ENCODE peak calls at places on chromosomes 2 and 18, in ten cellular contexts. One of them, this sample, is unnamed.

GRCh38 chr2:203685081-203685621 is 21.3 kb upstream of the CD28 start:
- DNase-seq in uterus: no peak
- DNase-seq in left colon: no peak
- DNase-seq in activated CD8-positive, alpha-beta memory T cell treated with anti-CD3 and anti-CD28 coated beads for 48 hours: no peak
- DNase-seq in WERI-Rb-1: no peak
- DNase-seq in erythroblast: no peak
- DNase-seq in LHCN-M2: peak
- DNase-seq in NCI-H2171 treated with DMSO at 0.1 percent for 48 hours: no peak
- DNase-seq in neural progenitor cell: no peak
- DNase-seq in substantia nigra: no peak
- DNase-seq in this sample: no peak

GRCh38 chr2:53545159-53546055 is 222.2 kb upstream of the CHAC2 start:
- DNase-seq in uterus: no peak
- DNase-seq in left colon: no peak
- DNase-seq in activated CD8-positive, alpha-beta memory T cell treated with anti-CD3 and anti-CD28 coated beads for 48 hours: no peak
- DNase-seq in WERI-Rb-1: no peak
- DNase-seq in erythroblast: no peak
- DNase-seq in LHCN-M2: no peak
- DNase-seq in NCI-H2171 treated with DMSO at 0.1 percent for 48 hours: peak
- DNase-seq in neural progenitor cell: no peak
- DNase-seq in substantia nigra: peak
- DNase-seq in this sample: no peak

GRCh38 chr2:218002792-218003191 is at the start of gene TNS1:
- DNase-seq in uterus: peak
- DNase-seq in left colon: peak
- DNase-seq in activated CD8-positive, alpha-beta memory T cell treated with anti-CD3 and anti-CD28 coated beads for 48 hours: no peak
- DNase-seq in WERI-Rb-1: peak
- DNase-seq in erythroblast: no peak
- DNase-seq in LHCN-M2: no peak
- DNase-seq in NCI-H2171 treated with DMSO at 0.1 percent for 48 hours: peak
- DNase-seq in neural progenitor cell: peak
- DNase-seq in substantia nigra: peak
- DNase-seq in this sample: peak

GRCh38 chr2:69581774-69582581 is 61.6 kb downstream of the AAK1 start:
- DNase-seq in uterus: no peak
- DNase-seq in left colon: no peak
- DNase-seq in activated CD8-positive, alpha-beta memory T cell treated with anti-CD3 and anti-CD28 coated beads for 48 hours: no peak
- DNase-seq in WERI-Rb-1: no peak
- DNase-seq in erythroblast: peak
- DNase-seq in LHCN-M2: peak
- DNase-seq in NCI-H2171 treated with DMSO at 0.1 percent for 48 hours: peak
- DNase-seq in neural progenitor cell: no peak
- DNase-seq in substantia nigra: no peak
- DNase-seq in this sample: no peak

GRCh38 chr2:156562136-156562535 is 126.0 kb downstream of the GPD2 start:
- DNase-seq in uterus: no peak
- DNase-seq in left colon: no peak
- DNase-seq in activated CD8-positive, alpha-beta memory T cell treated with anti-CD3 and anti-CD28 coated beads for 48 hours: no peak
- DNase-seq in WERI-Rb-1: no peak
- DNase-seq in erythroblast: peak
- DNase-seq in LHCN-M2: no peak
- DNase-seq in NCI-H2171 treated with DMSO at 0.1 percent for 48 hours: peak
- DNase-seq in neural progenitor cell: no peak
- DNase-seq in substantia nigra: no peak
- DNase-seq in this sample: no peak

GRCh38 chr18:29652797-29653196 is 1389.7 kb downstream of the DSC3 start:
- DNase-seq in uterus: no peak
- DNase-seq in left colon: no peak
- DNase-seq in activated CD8-positive, alpha-beta memory T cell treated with anti-CD3 and anti-CD28 coated beads for 48 hours: no peak
- DNase-seq in WERI-Rb-1: no peak
- DNase-seq in erythroblast: no peak
- DNase-seq in LHCN-M2: no peak
- DNase-seq in NCI-H2171 treated with DMSO at 0.1 percent for 48 hours: no peak
- DNase-seq in neural progenitor cell: no peak
- DNase-seq in substantia nigra: no peak
- DNase-seq in this sample: no peak

GRCh38 chr2:119288576-119288975 is 64.9 kb downstream of the STEAP3 start:
- DNase-seq in uterus: no peak
- DNase-seq in left colon: no peak
- DNase-seq in activated CD8-positive, alpha-beta memory T cell treated with anti-CD3 and anti-CD28 coated beads for 48 hours: no peak
- DNase-seq in WERI-Rb-1: no peak
- DNase-seq in erythroblast: no peak
- DNase-seq in LHCN-M2: no peak
- DNase-seq in NCI-H2171 treated with DMSO at 0.1 percent for 48 hours: no peak
- DNase-seq in neural progenitor cell: no peak
- DNase-seq in substantia nigra: no peak
- DNase-seq in this sample: no peak

GRCh38 chr2:148106331-148106730 is 85.4 kb downstream of the MBD5 start:
- DNase-seq in uterus: no peak
- DNase-seq in left colon: no peak
- DNase-seq in activated CD8-positive, alpha-beta memory T cell treated with anti-CD3 and anti-CD28 coated beads for 48 hours: no peak
- DNase-seq in WERI-Rb-1: no peak
- DNase-seq in erythroblast: no peak
- DNase-seq in LHCN-M2: peak
- DNase-seq in NCI-H2171 treated with DMSO at 0.1 percent for 48 hours: no peak
- DNase-seq in neural progenitor cell: no peak
- DNase-seq in substantia nigra: no peak
- DNase-seq in this sample: no peak

GRCh38 chr2:43134571-43134889 is 91.9 kb downstream of the ZFP36L2 start:
- DNase-seq in uterus: no peak
- DNase-seq in left colon: no peak
- DNase-seq in activated CD8-positive, alpha-beta memory T cell treated with anti-CD3 and anti-CD28 coated beads for 48 hours: no peak
- DNase-seq in WERI-Rb-1: no peak
- DNase-seq in erythroblast: no peak
- DNase-seq in LHCN-M2: no peak
- DNase-seq in NCI-H2171 treated with DMSO at 0.1 percent for 48 hours: no peak
- DNase-seq in neural progenitor cell: no peak
- DNase-seq in substantia nigra: no peak
- DNase-seq in this sample: no peak

GRCh38 chr2:241072151-241072550 is 29.9 kb downstream of the MTERF4 start:
- DNase-seq in uterus: no peak
- DNase-seq in left colon: no peak
- DNase-seq in activated CD8-positive, alpha-beta memory T cell treated with anti-CD3 and anti-CD28 coated beads for 48 hours: no peak
- DNase-seq in WERI-Rb-1: no peak
- DNase-seq in erythroblast: no peak
- DNase-seq in LHCN-M2: no peak
- DNase-seq in NCI-H2171 treated with DMSO at 0.1 percent for 48 hours: no peak
- DNase-seq in neural progenitor cell: no peak
- DNase-seq in substantia nigra: no peak
- DNase-seq in this sample: no peak

GRCh38 chr2:98884658-98885057 is 51.4 kb downstream of the CRACDL start:
- DNase-seq in uterus: no peak
- DNase-seq in left colon: no peak
- DNase-seq in activated CD8-positive, alpha-beta memory T cell treated with anti-CD3 and anti-CD28 coated beads for 48 hours: no peak
- DNase-seq in WERI-Rb-1: no peak
- DNase-seq in erythroblast: no peak
- DNase-seq in LHCN-M2: no peak
- DNase-seq in NCI-H2171 treated with DMSO at 0.1 percent for 48 hours: no peak
- DNase-seq in neural progenitor cell: no peak
- DNase-seq in substantia nigra: no peak
- DNase-seq in this sample: no peak

This sample was measured in glutamatergic neuron.